ENCODE peak calls at places on chromosomes 2 and 18, in four cellular contexts. D is T-helper 2 cell; L is foreskin fibroblast; T is activated CD4-positive, CD25-positive, alpha-beta regulatory T cell. F is an unnamed sample.

GRCh38 chr2:162317910-162318279 is 589 bp downstream of the IFIH1 start:
- DNase-seq in D (no peak), L (peak), T (no peak), F (peak)

GRCh38 chr2:190636362-190636761 is 12.5 kb upstream of the NAB1 start:
- DNase-seq in T (no peak), D (no peak), L (peak), F (peak)

GRCh38 chr2:23492337-23492675 is 107.3 kb downstream of the KLHL29 start:
- DNase-seq in T (no peak), D (no peak), L (no peak), F (no peak)

GRCh38 chr2:131590366-131590765 is 62.7 kb downstream of the CCDC74A start:
- DNase-seq in T (no peak), L (no peak), D (no peak), F (no peak)

GRCh38 chr2:236568922-236569592 is 568 bp upstream of the ACKR3 start:
- DNase-seq in D (no peak), L (no peak), T (no peak), F (no peak)

GRCh38 chr2:225582355-225583116 is 183.0 kb downstream of the NYAP2 start:
- DNase-seq in D (no peak), L (no peak), T (no peak), F (no peak)

GRCh38 chr2:126425943-126426342 is 230.0 kb upstream of the GYPC start:
- DNase-seq in D (no peak), T (no peak), L (no peak), F (no peak)

GRCh38 chr2:110639972-110640371 is 37.9 kb downstream of the BUB1 start:
- DNase-seq in D (no peak), T (no peak), L (no peak), F (no peak)

GRCh38 chr2:64222351-64222750 is 78.1 kb upstream of the PELI1 start:
- DNase-seq in L (peak), D (no peak), T (no peak), F (no peak)

GRCh38 chr2:46814160-46814559 is 101.4 kb downstream of the MCFD2 start:
- DNase-seq in D (no peak), L (peak), T (no peak), F (no peak)

GRCh38 chr2:47595690-47596089 is 187.3 kb upstream of the MSH6 start:
- DNase-seq in T (no peak), D (no peak), L (no peak), F (no peak)

GRCh38 chr2:77513191-77513590 is 9.0 kb downstream of the LRRTM4 start:
- DNase-seq in L (no peak), D (no peak), T (no peak), F (no peak)

GRCh38 chr2:62415019-62415431 is 91.0 kb downstream of the TMEM17 start:
- DNase-seq in L (no peak), D (no peak), T (no peak), F (no peak)

GRCh38 chr18:34339155-34339554 is 114.4 kb upstream of the NOL4 start:
- DNase-seq in L (no peak), T (no peak), D (no peak), F (no peak)

GRCh38 chr18:10088734-10089133 is 174.9 kb downstream of the VAPA start:
- DNase-seq in T (no peak), L (no peak), D (no peak), F (no peak)

GRCh38 chr2:72141881-72142742 is 5.5 kb downstream of the CYP26B1 start:
- DNase-seq in T (no peak), L (no peak), D (no peak), F (no peak)

GRCh38 chr18:7170292-7170691 is 52.7 kb upstream of the LAMA1 start:
- DNase-seq in L (no peak), T (no peak), D (no peak), F (no peak)

GRCh38 chr2:230902180-230902899 is 22.7 kb downstream of the GPR55 start:
- DNase-seq in T (peak), D (peak), L (peak), F (peak)

GRCh38 chr2:128487650-128488387 is 169.2 kb upstream of the HS6ST1 start:
- DNase-seq in T (no peak), D (no peak), L (no peak), F (no peak)

GRCh38 chr18:74476154-74476553 is 19.0 kb upstream of the DIPK1C start:
- DNase-seq in L (peak), T (no peak), D (no peak), F (peak)

GRCh38 chr2:240163056-240163714 is 22.7 kb upstream of the OTOS start:
- DNase-seq in T (no peak), L (no peak), D (no peak), F (no peak)

GRCh38 chr2:12457831-12458230 is 258.9 kb upstream of the TRIB2 start:
- DNase-seq in L (peak), D (no peak), T (no peak), F (no peak)

GRCh38 chr2:55482186-55482945 is 37.2 kb upstream of the CFAP36 start:
- DNase-seq in T (no peak), L (peak), D (no peak), F (peak)

GRCh38 chr2:43636616-43637015 is 444 bp upstream of the PLEKHH2 start:
- DNase-seq in T (no peak), D (no peak), L (no peak), F (no peak)

GRCh38 chr18:75727479-75727878 is 300.0 kb upstream of the SMIM21 start:
- DNase-seq in L (peak), T (no peak), D (no peak), F (peak)

F was measured in hepatic stellate cell.